ENCODE peak calls at places on chromosomes 5 and 9, in six cellular contexts. M is transverse colon, V is GM12878, Q is IMR-90, D is uterus, H is A549. Z is an unnamed sample.

GRCh38 chr9:14251146-14252071 is 62.5 kb downstream of the NFIB start:
- DNase-seq in M (peak), V (peak), Q (peak), D (peak), H (peak), Z (peak)

GRCh38 chr9:121569266-121569648 is 69.6 kb upstream of the GGTA1 start:
- DNase-seq in M (no peak), V (no peak), Q (no peak), D (no peak), H (no peak), Z (no peak)

GRCh38 chr5:166369817-166370216 is 1921.6 kb upstream of the WWC1 start:
- DNase-seq in M (no peak), V (no peak), Q (no peak), D (no peak), H (no peak), Z (no peak)

GRCh38 chr9:101307524-101308213 is 77.1 kb downstream of the BAAT start:
- DNase-seq in M (no peak), V (no peak), Q (no peak), D (no peak), H (no peak), Z (no peak)

GRCh38 chr9:82920154-82920553 is 142.8 kb downstream of the RASEF start:
- DNase-seq in M (no peak), V (no peak), Q (no peak), D (no peak), H (no peak), Z (no peak)

GRCh38 chr9:86485359-86485758 is 131.1 kb upstream of the TUT7 start:
- DNase-seq in M (no peak), V (no peak), Q (no peak), D (no peak), H (no peak), Z (no peak)

GRCh38 chr9:6086006-6086655 is 70.7 kb upstream of the RANBP6 start:
- DNase-seq in M (no peak), V (no peak), Q (no peak), D (no peak), H (no peak), Z (no peak)

GRCh38 chr5:148826082-148826971 is at the start of gene ADRB2:
- DNase-seq in M (peak), V (peak), Q (peak), D (peak), H (peak), Z (peak)

GRCh38 chr5:96942911-96943310 is 7.0 kb downstream of the LNPEP start:
- DNase-seq in M (no peak), V (no peak), Q (peak), D (no peak), H (no peak), Z (no peak)

DNA sequence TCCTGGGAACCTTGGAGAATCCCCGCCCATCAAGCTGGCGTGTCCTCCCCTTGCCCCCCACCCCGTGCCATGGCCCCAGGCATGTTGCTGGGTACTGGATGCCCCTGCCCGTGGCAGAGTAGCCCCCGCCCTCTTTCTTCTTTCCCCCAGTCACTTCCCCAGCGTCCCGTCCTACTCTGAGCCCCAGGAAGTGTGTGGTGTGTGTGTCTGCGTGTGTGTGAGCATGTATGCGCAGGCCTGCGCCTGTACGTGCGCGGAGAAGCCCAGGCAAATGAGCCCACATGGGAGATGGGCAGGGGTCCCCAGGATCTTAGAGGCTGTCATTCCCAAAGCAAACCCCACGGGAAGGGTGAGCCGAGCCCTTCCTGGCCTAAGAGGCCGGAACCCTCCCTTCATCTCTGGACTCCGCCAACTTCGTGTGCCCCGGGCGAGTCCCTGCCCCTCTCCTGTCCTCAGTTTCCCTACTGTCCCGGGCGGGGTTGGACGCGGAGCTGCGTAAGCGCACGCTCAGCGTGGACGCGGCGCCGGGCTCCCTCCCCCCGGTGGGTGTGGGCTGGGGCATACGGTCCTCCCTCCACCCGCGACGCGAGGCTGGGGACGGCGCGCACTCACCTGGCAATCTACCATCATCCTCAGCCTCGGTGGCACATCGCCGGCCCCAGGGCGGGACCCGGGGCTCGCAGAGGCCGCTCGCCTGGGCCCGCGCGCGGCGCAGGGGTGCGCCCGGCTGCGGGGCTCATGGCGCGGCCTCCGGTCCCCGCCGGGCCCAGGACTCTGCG is 15.2 kb downstream of the GBGT1 start:
- DNase-seq in M (peak), V (no peak), Q (peak), D (peak), H (peak), Z (peak)
- TF ChIP-seq POLR2A in M (peak), V (no peak), Q (peak), D (peak), H (no peak), Z (no peak)

GRCh38 chr9:109500421-109500974 is 2.4 kb upstream of the PTPN3 start:
- DNase-seq in M (no peak), V (no peak), Q (no peak), D (no peak), H (no peak), Z (no peak)

GRCh38 chr9:109499631-109500120 is 1.6 kb upstream of the PTPN3 start:
- DNase-seq in M (peak), V (no peak), Q (no peak), D (no peak), H (peak), Z (no peak)

GRCh38 chr9:109497193-109498165 is 628 bp downstream of the PTPN3 start:
- DNase-seq in M (peak), V (no peak), Q (no peak), D (no peak), H (peak), Z (no peak)

GRCh38 chr9:109499061-109499630 is 1.0 kb upstream of the PTPN3 start:
- DNase-seq in M (no peak), V (no peak), Q (no peak), D (no peak), H (no peak), Z (no peak)

DNA sequence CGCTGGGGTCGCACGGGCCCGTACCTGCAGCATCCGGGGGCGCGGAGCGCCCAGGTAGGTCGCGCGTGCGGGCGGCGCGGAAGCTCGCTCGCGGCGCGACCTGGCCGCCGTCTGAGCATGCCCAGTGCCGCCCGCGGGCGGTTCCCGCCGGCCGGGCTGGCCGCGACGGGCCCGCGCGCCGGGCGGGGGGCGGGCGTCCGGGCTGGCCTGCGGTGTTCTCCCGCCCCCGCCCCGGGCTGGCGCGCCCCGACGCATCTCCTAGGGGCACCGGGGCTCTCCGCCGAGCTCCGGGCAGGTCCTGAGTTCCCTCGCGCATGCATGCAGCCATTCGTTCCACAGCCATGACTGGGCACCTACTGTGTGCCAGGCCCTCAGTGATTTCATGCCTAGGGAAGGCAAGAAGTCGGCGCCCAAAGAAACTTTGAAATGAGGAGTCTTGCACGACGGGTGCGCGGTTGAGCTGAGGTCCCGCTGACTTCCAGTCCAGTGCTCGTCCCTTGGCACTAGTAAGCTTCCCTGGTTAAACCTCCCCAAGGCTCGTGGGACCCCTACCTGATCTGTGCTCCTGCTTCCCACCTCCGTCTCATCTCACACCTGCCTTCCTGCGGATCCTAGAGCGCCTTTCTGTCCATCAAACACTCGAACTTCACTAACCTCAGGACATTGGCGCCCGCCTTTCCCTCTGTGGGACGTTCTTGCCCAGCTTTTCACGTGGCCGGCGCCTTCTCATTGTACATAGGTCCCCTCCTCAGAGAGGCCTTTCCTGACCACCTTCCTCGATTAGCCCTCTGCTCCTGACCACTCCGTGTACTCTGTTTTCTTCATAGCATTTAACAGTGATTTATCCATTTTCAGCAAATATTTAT is at the start of gene PTPN3:
- DNase-seq in M (peak), V (no peak), Q (no peak), D (no peak), H (peak), Z (no peak)
- TF ChIP-seq POLR2A in M (no peak), V (no peak), Q (no peak), D (no peak), H (peak), Z (no peak)

GRCh38 chr9:130444565-130445221 is at the start of gene ASS1:
- DNase-seq in M (peak), V (no peak), Q (no peak), D (peak), H (peak), Z (peak)

GRCh38 chr9:130443840-130444492 is 795 bp upstream of the ASS1 start:
- DNase-seq in M (peak), V (no peak), Q (no peak), D (peak), H (no peak), Z (peak)

GRCh38 chr9:130446111-130446861 is 1.5 kb downstream of the ASS1 start:
- DNase-seq in M (peak), V (no peak), Q (peak), D (peak), H (no peak), Z (peak)

GRCh38 chr9:130447193-130447816 is 2.5 kb downstream of the ASS1 start:
- DNase-seq in M (no peak), V (no peak), Q (no peak), D (no peak), H (no peak), Z (no peak)

GRCh38 chr9:130445268-130445983 is 665 bp downstream of the ASS1 start:
- DNase-seq in M (peak), V (no peak), Q (no peak), D (peak), H (peak), Z (peak)
- TF ChIP-seq POLR2A in M (no peak), V (no peak), Q (no peak), D (no peak), H (no peak), Z (no peak)

DNA sequence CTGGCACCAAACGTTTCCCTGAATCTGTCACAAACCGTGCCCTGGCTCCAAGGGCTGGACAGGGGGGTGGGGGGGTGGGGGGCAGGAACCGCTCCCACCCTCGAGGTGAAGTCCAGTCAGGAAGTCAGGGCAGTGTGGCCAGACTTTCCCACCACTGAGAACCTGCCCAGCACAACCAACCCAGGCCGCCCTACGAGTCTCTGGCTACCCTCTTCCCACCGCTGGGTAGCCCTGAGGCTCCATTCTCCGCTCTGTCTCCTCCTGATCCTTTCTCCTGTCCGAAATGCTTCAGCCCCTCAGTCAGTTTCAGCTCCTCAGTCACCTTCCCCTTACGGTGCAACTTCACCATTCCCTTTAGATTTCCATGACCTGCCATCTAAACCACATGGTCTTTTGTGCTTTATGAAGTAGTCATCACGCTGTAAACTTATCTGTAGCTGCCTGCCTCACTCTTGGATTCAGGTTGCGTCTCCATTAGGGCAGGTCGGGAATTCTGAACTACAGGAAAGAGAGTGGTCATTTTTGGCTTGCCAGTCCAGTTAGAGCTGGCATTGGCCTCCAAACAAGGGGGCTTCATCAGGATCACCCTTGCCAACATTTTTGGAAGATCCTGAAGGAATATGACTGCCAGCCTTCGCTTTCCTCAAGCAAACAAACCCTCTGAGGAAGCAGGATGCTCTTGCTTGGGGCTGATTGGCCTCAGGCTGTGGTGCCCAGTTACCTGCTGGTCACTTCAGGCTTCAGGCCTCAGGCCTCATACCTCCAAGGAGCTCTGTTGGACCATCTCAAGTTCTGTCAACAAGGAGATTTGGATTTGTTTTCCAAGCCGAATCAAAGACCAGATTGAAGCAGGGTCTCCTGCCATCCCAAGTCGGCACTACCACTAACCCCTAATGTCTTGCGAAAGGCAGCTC is 794 bp upstream of the DCAF12 start:
- DNase-seq in M (no peak), V (no peak), Q (no peak), D (no peak), H (no peak), Z (no peak)
- TF ChIP-seq POLR2A in M (no peak), V (no peak), Q (no peak), D (no peak), H (no peak), Z (no peak)

GRCh38 chr9:12774861-12775367 is at the start of gene LURAP1L:
- DNase-seq in M (peak), V (no peak), Q (peak), D (peak), H (peak), Z (peak)
- TF ChIP-seq POLR2A in M (peak), V (no peak), Q (peak), D (no peak), H (no peak), Z (peak)

DNA sequence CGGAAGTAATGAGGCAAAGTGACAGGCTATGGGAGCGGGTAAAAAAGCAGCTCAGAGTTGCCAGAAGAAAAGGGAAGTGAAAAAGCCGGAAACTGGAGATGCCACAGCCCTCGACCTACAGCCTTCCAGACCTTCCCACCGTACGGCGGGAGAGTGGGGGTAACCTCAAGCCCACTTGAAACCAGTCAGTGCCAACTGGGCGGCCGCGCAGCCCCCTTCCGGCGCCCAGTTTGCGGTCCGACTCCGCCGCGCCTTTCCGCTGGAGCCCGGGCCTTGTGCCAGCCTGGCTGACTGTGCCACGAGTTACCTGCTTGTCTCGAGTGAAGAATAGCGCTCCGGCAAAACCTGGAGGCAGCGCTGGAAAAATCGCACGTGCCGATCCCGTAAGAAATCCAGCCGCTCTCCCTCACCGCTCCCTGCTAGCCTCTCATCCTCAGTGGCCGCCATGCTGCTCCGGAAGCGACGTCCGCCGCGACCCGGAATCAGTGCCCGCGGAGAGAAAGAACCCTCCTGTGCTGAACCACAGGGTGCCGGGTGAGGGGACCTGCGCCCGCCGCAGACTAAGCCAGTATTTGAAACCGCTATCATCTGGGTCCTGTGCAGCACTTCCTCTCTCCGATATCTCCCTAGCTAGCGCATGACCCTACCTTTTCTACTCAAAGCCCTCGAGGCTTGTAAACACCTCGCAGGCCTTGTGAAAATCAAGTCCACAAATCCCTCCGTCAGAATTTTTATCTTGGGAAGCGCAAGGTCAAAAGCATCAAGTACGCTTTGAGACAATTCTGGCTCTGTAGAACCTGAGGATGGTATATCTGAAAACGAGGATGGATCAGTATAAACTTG is at the start of gene PGGT1B:
- DNase-seq in M (peak), V (peak), Q (peak), D (peak), H (peak), Z (peak)
- TF ChIP-seq POLR2A in M (peak), V (peak), Q (peak), D (peak), H (peak), Z (peak)

GRCh38 chr9:137650779-137651178 is 32.0 kb downstream of the EHMT1 start:
- DNase-seq in M (no peak), V (no peak), Q (no peak), D (no peak), H (no peak), Z (peak)
- TF ChIP-seq POLR2A in M (no peak), V (no peak), Q (no peak), D (no peak), H (no peak), Z (no peak)

DNA sequence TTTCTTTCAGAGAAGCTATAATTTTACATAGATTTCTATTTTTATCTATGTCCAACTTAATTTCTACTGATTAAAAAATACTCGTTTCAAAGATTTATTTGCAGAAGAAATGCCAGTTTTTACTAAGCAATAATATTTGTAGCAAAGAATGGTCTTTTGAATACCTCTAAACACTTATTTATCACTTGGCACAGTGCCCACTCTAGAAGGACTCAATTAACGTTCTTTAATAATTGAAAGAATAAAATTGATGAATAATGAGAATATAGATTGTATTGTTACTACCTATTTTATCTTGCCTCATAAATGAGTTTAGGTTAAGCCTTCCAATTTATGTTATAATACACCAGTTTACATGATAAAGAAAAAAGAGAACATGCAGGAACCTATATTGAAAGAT is 889.7 kb upstream of the CDH9 start:
- DNase-seq in M (no peak), V (no peak), Q (no peak), D (no peak), H (no peak), Z (no peak)
- TF ChIP-seq POLR2A in M (no peak), V (no peak), Q (no peak), D (no peak), H (no peak), Z (no peak)